ENCODE peak calls at places on chromosomes 7 and 10, in eight cellular contexts. G is NCI-H1417, Y is cardiac muscle cell, B is NCI-H2081 treated with DMSO at 0.1 percent for 48 hours, C is neural crest cell, V is GM18507, R is foreskin fibroblast, D is glutamatergic neuron. E is an unnamed sample.

GRCh38 chr10:50325449-50326188 is 74.3 kb upstream of the ASAH2 start:
- DNase-seq in G (no peak), Y (no peak), B (no peak), C (no peak), V (no peak), R (peak), D (no peak), E (no peak)

GRCh38 chr10:84075226-84076046 is 63.9 kb upstream of the GHITM start:
- DNase-seq in G (no peak), Y (no peak), B (no peak), C (no peak), V (no peak), R (no peak), D (no peak), E (no peak)

GRCh38 chr10:2949948-2950354 is 117.4 kb upstream of the PFKP start:
- DNase-seq in G (peak), Y (no peak), B (no peak), C (no peak), V (peak), R (no peak), D (no peak), E (no peak)

GRCh38 chr7:81669476-81670105 is 100.3 kb downstream of the HGF start:
- DNase-seq in G (peak), Y (no peak), B (no peak), C (no peak), V (no peak), R (no peak), D (peak), E (no peak)

GRCh38 chr10:58894929-58895328 is 281.5 kb upstream of the PHYHIPL start:
- DNase-seq in G (no peak), Y (peak), B (no peak), C (no peak), V (no peak), R (no peak), D (no peak), E (no peak)

GRCh38 chr7:141701489-141702046 is 398 bp downstream of the DENND11 start:
- DNase-seq in G (peak), Y (peak), B (no peak), C (peak), V (peak), R (no peak), D (peak), E (peak)

GRCh38 chr10:69936091-69936490 is 116.6 kb upstream of the MACROH2A2 start:
- DNase-seq in G (peak), Y (no peak), B (no peak), C (no peak), V (no peak), R (no peak), D (no peak), E (no peak)

GRCh38 chr7:74231232-74231590 is 21.4 kb downstream of the LAT2 start:
- DNase-seq in G (no peak), Y (no peak), B (no peak), C (no peak), V (no peak), R (no peak), D (no peak), E (peak)

GRCh38 chr7:77407906-77408305 is 8.2 kb downstream of the GSAP start:
- DNase-seq in G (no peak), Y (no peak), B (no peak), C (no peak), V (no peak), R (no peak), D (no peak), E (no peak)

GRCh38 chr7:22549667-22550513 is 49.9 kb upstream of the STEAP1B start:
- DNase-seq in G (peak), Y (peak), B (no peak), C (peak), V (no peak), R (no peak), D (peak), E (no peak)

GRCh38 chr7:19116121-19117080 is 1.0 kb downstream of the TWIST1 start:
- DNase-seq in G (peak), Y (peak), B (peak), C (no peak), V (no peak), R (no peak), D (peak), E (no peak)

GRCh38 chr10:49280001-49280408 is 19.0 kb upstream of the C10orf71 start:
- DNase-seq in G (no peak), Y (no peak), B (no peak), C (no peak), V (no peak), R (peak), D (no peak), E (no peak)

GRCh38 chr7:155007947-155008346 is 5.0 kb upstream of the PAXIP1 start:
- DNase-seq in G (peak), Y (peak), B (no peak), C (peak), V (no peak), R (no peak), D (peak), E (no peak)

GRCh38 chr10:95209509-95210127 is 15.6 kb downstream of the ACSM6 start:
- DNase-seq in G (no peak), Y (no peak), B (no peak), C (no peak), V (no peak), R (no peak), D (no peak), E (no peak)

GRCh38 chr10:14560794-14561765 is 213.6 kb downstream of the FAM107B start:
- DNase-seq in G (no peak), Y (no peak), B (no peak), C (no peak), V (no peak), R (no peak), D (no peak), E (no peak)

GRCh38 chr10:124082555-124082954 is 10.8 kb downstream of the CHST15 start:
- DNase-seq in G (no peak), Y (no peak), B (no peak), C (no peak), V (no peak), R (no peak), D (no peak), E (no peak)